ENCODE peak calls at places on chromosomes 7 and 10, in nine cellular contexts. W, K, E, X, P, C, H, Q and B are unnamed samples. For H3K4me1, the result is how much of the 10 kb centered on the place peaks cover.

GRCh38 chr7:26188291-26188999 is 12.1 kb downstream of the HNRNPA2B1 start:
- DNase-seq in H (no peak), K (no peak), P (no peak), X (no peak), E (no peak), Q (no peak), W (no peak), C (no peak), B (no peak)

GRCh38 chr7:2452074-2452507 is 24.1 kb downstream of the GRIFIN start:
- DNase-seq in K (no peak), E (peak), X (no peak), W (no peak), P (no peak), Q (peak), C (no peak), H (no peak), B (peak)

GRCh38 chr7:12766416-12766815 is 79.0 kb downstream of the ARL4A start:
- DNase-seq in W (no peak), H (no peak), E (no peak), Q (no peak), X (no peak), P (no peak), K (no peak), C (no peak), B (no peak)

GRCh38 chr7:122217125-122217524 is 73.1 kb upstream of the AASS start:
- DNase-seq in E (no peak), H (no peak), C (no peak), P (no peak), X (no peak), W (no peak), Q (peak), K (no peak), B (no peak)

GRCh38 chr7:150663802-150664494 is 21.6 kb upstream of the GIMAP2 start:
- DNase-seq in H (no peak), P (no peak), Q (no peak), K (no peak), C (no peak), W (no peak), E (no peak), X (no peak), B (peak)

GRCh38 chr10:36256166-36256565 is 614.1 kb upstream of the FZD8 start:
- DNase-seq in C (no peak), K (no peak), P (no peak), E (no peak), W (no peak), H (no peak), X (no peak), Q (no peak), B (no peak)

GRCh38 chr10:26781797-26782196 is 79.0 kb downstream of the ABI1 start:
- DNase-seq in C (no peak), K (no peak), H (no peak), P (no peak), X (no peak), W (no peak), Q (no peak), E (no peak), B (no peak)

GRCh38 chr7:26549281-26549943 is 257.8 kb downstream of the SNX10 start:
- DNase-seq in X (no peak), H (no peak), P (no peak), Q (no peak), E (peak), C (peak), K (no peak), W (no peak), B (no peak)

GRCh38 chr10:71837085-71837827 is 13.8 kb downstream of the PSAP start:
- DNase-seq in C (no peak), Q (peak), K (no peak), W (no peak), E (no peak), H (no peak), P (peak), X (no peak), B (no peak)

GRCh38 chr10:70053896-70054641 is 1.4 kb downstream of the MACROH2A2 start:
- DNase-seq in E (no peak), Q (peak), X (no peak), K (peak), C (no peak), P (peak), W (peak), H (no peak), B (peak)

DNA sequence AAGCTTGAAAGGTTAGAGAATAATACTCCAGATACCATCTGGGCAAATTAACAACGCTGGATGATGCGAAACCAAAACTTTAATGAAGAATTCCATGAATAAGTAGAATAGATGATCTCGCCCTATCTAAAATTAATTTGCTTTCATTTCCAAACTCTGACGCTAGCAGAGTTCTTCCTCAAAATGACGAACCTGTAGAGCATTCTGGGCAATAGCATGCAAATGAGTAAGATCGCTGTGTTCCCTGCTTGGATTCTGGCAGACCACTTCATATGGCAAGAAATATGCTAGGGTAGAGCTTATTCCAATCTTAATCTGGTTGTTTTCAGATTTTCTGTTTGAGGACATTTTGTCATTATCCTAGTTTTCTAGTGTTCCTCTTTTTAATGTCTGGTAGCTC is 36.1 kb upstream of the SMNDC1 start:
- DNase-seq in E (no peak), K (no peak), H (no peak), Q (no peak), C (no peak), X (no peak), W (no peak), P (no peak), B (no peak)
- TF ChIP-seq EP300 in E (no peak), K (no peak), H (no peak), Q (no peak), C (no peak), X (no peak), W (no peak), P (no peak), B (no peak)

GRCh38 chr7:139683137-139683871 is 94.5 kb downstream of the HIPK2 start:
- DNase-seq in K (no peak), X (no peak), C (no peak), E (no peak), Q (no peak), W (no peak), H (no peak), P (no peak), B (peak)

GRCh38 chr7:139692723-139693122 is 85.1 kb downstream of the HIPK2 start:
- DNase-seq in P (no peak), W (no peak), C (peak), K (no peak), X (no peak), E (no peak), Q (no peak), H (no peak), B (no peak)

GRCh38 chr7:139687206-139687954 is 90.4 kb downstream of the HIPK2 start:
- DNase-seq in X (no peak), C (no peak), K (no peak), Q (no peak), P (no peak), H (no peak), W (no peak), E (no peak), B (no peak)

GRCh38 chr7:139691253-139691781 is 86.5 kb downstream of the HIPK2 start:
- DNase-seq in H (no peak), K (no peak), W (no peak), Q (no peak), P (no peak), C (peak), X (no peak), E (no peak), B (peak)

DNA sequence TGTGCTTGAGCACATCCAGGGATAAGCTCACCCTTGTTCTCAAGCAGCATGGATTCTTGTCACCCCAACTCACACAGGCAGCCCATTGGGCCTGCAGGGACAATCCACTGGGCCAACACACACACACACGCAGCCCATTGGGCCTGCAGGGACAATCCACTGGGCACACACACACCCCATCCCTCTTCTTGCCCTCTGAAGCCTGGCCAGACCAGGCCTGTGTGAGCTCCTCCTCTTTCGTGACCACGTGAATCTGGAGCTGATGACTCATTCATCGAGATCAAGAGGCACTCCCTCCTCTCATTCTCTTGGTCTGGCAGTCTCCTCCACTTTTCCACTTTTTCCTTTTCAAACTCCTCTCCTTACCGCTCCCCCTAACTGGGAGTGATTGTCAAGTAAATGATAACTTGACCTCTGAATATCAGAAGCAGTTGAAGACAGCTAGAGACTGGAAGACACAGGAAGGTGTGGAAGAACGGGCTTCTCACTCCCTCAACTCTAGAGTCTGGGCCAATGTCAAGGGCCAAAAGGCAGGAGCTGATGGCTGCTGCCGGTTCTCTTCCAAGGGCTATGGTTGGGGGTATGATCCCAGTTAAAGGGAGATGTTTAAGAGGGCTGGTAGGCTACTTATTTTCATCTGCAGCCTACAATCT is 89.7 kb downstream of the HIPK2 start:
- DNase-seq in X (no peak), E (no peak), H (no peak), Q (no peak), W (no peak), C (no peak), P (no peak), K (no peak), B (no peak)
- H3K4me1 ChIP-seq in X (under half), E (under half), H (under half), Q (under half), W (under half), C (under half), P (under half), K (under half), B (under half)

DNA sequence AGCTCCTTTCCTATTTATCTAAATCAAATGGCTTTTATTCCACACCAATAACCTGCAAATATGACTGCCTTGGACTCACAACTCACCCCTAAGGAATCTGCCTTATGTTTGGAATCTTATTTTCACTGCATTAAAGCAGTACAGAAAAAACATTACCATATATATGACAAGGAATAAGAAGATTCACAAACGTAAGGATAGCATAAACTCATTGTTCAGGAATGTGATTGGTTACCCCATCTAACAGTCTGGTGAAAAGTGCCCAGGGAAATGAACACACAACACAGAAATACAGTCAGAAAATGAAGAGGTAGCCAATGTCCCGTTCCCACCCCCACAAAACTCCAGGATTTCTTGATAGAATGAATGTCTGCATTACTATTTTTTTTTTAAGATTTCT is 2.0 kb downstream of the PPP3CB start:
- DNase-seq in E (no peak), C (no peak), P (no peak), X (no peak), W (no peak), H (no peak), K (no peak), Q (no peak), B (no peak)
- H3K4me3 ChIP-seq in E (no peak), C (peak), P (no peak), X (peak), W (no peak), H (peak), K (no peak), Q (peak), B (peak)

GRCh38 chr10:114967071-114967470 is 29.1 kb downstream of the TRUB1 start:
- DNase-seq in Q (peak), C (no peak), E (no peak), W (no peak), X (no peak), K (no peak), H (no peak), P (no peak), B (no peak)
- TF ChIP-seq EP300 in Q (no peak), C (no peak), E (no peak), W (no peak), X (no peak), K (no peak), H (no peak), P (no peak), B (no peak)

DNA sequence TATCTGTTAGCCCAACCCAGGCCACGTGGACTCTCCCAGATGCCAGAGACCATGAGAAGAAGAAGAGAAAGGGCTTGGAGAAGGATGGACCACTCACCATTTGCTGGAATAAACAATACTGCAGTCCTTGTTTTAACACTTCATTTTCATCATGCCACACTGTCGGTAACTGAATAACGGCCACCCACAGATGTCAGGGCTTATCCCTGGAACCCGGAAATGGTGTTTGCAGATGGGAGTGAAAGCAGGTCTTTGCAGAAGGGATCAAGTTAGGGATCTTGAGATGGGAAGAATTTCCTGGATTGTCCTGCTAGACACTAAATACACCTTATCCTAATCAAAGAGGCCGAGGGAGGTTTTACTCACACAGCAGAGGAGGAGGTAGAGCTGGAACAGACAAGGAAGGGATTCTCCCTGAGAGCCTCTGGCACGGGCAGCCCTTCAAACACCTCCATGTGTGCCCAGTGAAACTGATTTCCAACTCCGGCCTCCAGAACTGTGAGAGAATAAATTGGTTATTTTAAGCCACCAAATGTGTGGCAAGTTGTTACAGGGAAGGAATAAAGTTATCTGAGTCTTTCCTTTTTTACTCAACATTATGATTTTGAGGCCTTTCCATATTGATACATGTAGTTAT is 56.3 kb upstream of the SFMBT2 start:
- DNase-seq in X (no peak), C (no peak), Q (no peak), E (no peak), K (no peak), H (no peak), P (no peak), W (no peak), B (no peak)
- H3K4me1 ChIP-seq in X (under half), C (under half), Q (under half), E (under half), K (under half), H (under half), P (under half), W (under half), B (under half)

DNA sequence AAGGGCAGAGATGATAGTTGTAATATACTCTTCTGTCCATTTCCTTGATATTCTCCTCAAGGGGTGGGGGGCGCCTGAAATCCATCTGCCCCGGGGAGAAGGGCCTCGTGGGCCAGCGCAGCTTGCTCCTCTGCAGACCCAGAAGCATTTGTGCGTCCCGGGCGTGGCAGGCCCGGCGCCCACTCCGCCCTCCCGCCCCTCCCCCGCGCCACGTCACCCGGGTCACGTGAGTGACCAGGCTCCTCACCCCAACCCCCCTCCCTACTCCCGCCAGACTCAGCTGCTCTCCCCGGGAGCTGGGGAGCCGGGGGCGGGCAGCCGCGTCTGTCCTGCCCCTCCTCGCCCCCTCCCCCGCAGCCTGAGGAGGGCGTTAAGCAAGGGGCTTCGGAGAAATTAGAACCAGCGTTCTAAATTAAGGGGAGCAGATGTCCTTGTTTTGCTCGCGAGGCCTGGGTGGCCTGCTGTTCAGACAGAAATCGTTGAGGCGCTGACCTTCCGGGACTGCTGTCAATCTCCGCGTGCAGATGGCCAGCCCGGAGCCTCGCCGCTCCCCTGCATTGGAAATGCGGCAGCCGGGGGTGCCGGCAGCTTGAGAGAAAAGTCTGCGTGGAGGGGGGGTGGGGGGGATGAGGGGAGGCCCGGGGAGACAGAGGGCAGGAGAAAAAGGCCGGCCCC is 102.1 kb upstream of the ZNF438 start:
- DNase-seq in E (peak), P (no peak), H (peak), W (peak), K (peak), C (peak), X (peak), Q (no peak), B (peak)
- H3K4me3 ChIP-seq in E (no peak), P (no peak), H (peak), W (peak), K (peak), C (peak), X (peak), Q (no peak), B (peak)